ENCODE peak calls at places on chromosomes 5 and 9, in five cellular contexts. O, R, B, I and Y are unnamed samples.

GRCh38 chr5:158121678-158122077 is 262.7 kb upstream of the CLINT1 start:
- DNase-seq in O (no peak), R (no peak), B (no peak), I (no peak), Y (no peak)

GRCh38 chr9:106717686-106718085 is 145.3 kb upstream of the ZNF462 start:
- DNase-seq in O (peak), R (no peak), B (peak), I (no peak), Y (no peak)

GRCh38 chr9:90062982-90063381 is 458.2 kb downstream of the GADD45G start:
- DNase-seq in O (no peak), R (no peak), B (no peak), I (no peak), Y (no peak)

GRCh38 chr5:143860211-143860610 is 48.2 kb downstream of the HMHB1 start:
- DNase-seq in O (no peak), R (no peak), B (no peak), I (no peak), Y (no peak)

GRCh38 chr5:149128023-149128875 is 13.0 kb upstream of the ABLIM3 start:
- DNase-seq in O (peak), R (no peak), B (peak), I (no peak), Y (peak)

GRCh38 chr5:128038641-128039040 is 44.9 kb upstream of the SLC12A2 start:
- DNase-seq in O (peak), R (no peak), B (peak), I (no peak), Y (no peak)

GRCh38 chr5:154740483-154740882 is 14.7 kb upstream of the LARP1 start:
- DNase-seq in O (no peak), R (no peak), B (peak), I (no peak), Y (no peak)

GRCh38 chr9:27870404-27870803 is 297.1 kb upstream of the C9orf72 start:
- DNase-seq in O (peak), R (no peak), B (peak), I (no peak), Y (no peak)

GRCh38 chr5:127934791-127935256 is 148.7 kb upstream of the SLC12A2 start:
- DNase-seq in O (peak), R (no peak), B (peak), I (no peak), Y (no peak)

GRCh38 chr5:164934039-164934438 is 1428.6 kb downstream of the MAT2B start:
- DNase-seq in O (no peak), R (no peak), B (no peak), I (no peak), Y (no peak)

GRCh38 chr9:122076117-122076516 is 17.0 kb downstream of the TTLL11 start:
- DNase-seq in O (no peak), R (no peak), B (no peak), I (no peak), Y (no peak)

DNA sequence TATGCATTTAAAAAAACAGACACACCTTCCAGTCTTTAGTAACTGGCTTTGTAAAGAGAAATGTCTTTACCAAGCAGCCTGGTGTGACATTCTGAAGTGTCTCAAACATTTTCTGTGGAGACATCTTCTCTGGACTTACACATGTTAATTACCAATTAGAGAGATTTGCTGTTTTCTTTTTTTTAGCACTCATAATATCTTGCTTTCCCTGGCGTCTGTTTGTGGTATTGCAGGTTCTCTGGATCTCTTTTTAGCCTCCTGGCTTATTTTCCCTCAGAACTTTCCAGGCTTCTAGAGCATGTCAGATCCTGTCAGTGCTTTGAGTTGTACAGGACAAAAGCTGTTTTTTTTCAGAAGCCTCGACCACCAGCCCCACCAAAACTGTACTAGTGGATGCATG is 92.5 kb downstream of the MSX2 start:
- DNase-seq in O (peak), R (no peak), B (no peak), I (no peak), Y (no peak)
- TF ChIP-seq CTCF in O (peak), R (no peak), B (peak), I (no peak), Y (peak)

GRCh38 chr5:94891565-94892362 is 273.3 kb downstream of the SLF1 start:
- DNase-seq in O (no peak), R (no peak), B (no peak), I (no peak), Y (no peak)

GRCh38 chr5:94890907-94891306 is 272.4 kb downstream of the SLF1 start:
- DNase-seq in O (peak), R (no peak), B (no peak), I (no peak), Y (no peak)

GRCh38 chr5:94888674-94889073 is 270.2 kb downstream of the SLF1 start:
- DNase-seq in O (no peak), R (no peak), B (no peak), I (no peak), Y (no peak)

GRCh38 chr5:94893404-94894145 is 275.1 kb downstream of the SLF1 start:
- DNase-seq in O (peak), R (no peak), B (peak), I (no peak), Y (no peak)
- TF ChIP-seq CTCF in O (peak), R (no peak), B (peak), I (peak), Y (peak)

DNA sequence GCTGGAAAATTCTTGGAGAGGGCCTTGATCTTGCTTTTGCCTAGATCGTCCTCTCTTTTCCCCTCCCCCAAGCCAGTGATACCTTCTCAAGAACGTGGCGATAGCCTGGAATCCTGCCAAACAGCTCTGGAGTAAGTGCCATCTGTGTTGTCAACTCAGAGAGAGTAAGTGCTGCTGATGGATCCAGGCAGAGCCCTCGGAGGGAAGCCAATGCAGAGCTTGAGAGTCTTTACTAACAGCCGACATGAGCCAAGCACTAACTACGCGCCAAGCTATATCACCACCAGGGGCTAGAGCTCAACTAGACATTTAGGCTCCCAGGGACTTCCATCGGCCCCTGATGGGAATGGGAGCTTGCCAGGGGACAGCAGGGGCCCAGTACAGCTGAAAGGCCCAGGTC is 17.6 kb downstream of the RAPGEF1 start:
- DNase-seq in O (no peak), R (no peak), B (no peak), I (no peak), Y (no peak)
- TF ChIP-seq CTCF in O (no peak), R (no peak), B (no peak), I (no peak), Y (no peak)

GRCh38 chr5:100520348-100520747 is 14.8 kb upstream of the FAM174A start:
- DNase-seq in O (peak), R (no peak), B (no peak), I (no peak), Y (peak)
- TF ChIP-seq CTCF in O (peak), R (no peak), B (no peak), I (no peak), Y (peak)

GRCh38 chr5:96720408-96720807 is 58.2 kb downstream of the CAST start:
- DNase-seq in O (peak), R (no peak), B (no peak), I (no peak), Y (no peak)
- TF ChIP-seq CTCF in O (no peak), R (no peak), B (no peak), I (no peak), Y (peak)